ENCODE peak calls at places on chromosomes 7 and 10, in ten cellular contexts. F, N, H, U, Z, Q, R, X, M and D are unnamed samples.

GRCh38 chr10:72038458-72039001 is 49.8 kb downstream of the SPOCK2 start:
- DNase-seq in F (no peak), N (no peak), H (no peak), U (no peak), Z (peak; percentile 16), Q (no peak), R (no peak), X (peak; percentile 64), M (no peak), D (no peak)

GRCh38 chr10:70902659-70903261 is 14.4 kb upstream of the PCBD1 start:
- DNase-seq in F (no peak), N (no peak), H (no peak), U (no peak), Z (no peak), Q (no peak), R (no peak), X (no peak), M (no peak), D (no peak)

GRCh38 chr10:86393858-86394472 is 27.4 kb upstream of the GRID1 start:
- DNase-seq in F (no peak), N (no peak), H (no peak), U (no peak), Z (no peak), Q (no peak), R (no peak), X (no peak), M (no peak), D (no peak)

GRCh38 chr7:151856516-151856915 is 20.4 kb downstream of the PRKAG2 start:
- DNase-seq in F (no peak), N (no peak), H (no peak), U (no peak), Z (no peak), Q (no peak), R (no peak), X (no peak), M (no peak), D (no peak)

GRCh38 chr10:104104926-104105325 is 17.0 kb upstream of the SFR1 start:
- DNase-seq in F (no peak), N (no peak), H (no peak), U (no peak), Z (peak; percentile 38), Q (no peak), R (no peak), X (no peak), M (no peak), D (no peak)

GRCh38 chr10:16809074-16809718 is 8.0 kb downstream of the RSU1 start:
- DNase-seq in F (no peak), N (peak; percentile 10), H (peak; percentile 35), U (no peak), Z (peak; percentile 66), Q (no peak), R (peak; percentile 30), X (no peak), M (peak; percentile 44), D (no peak)

GRCh38 chr10:93357680-93358079 is 124.5 kb downstream of the MYOF start:
- DNase-seq in F (no peak), N (no peak), H (peak; percentile 14), U (no peak), Z (no peak), Q (no peak), R (peak; percentile 60), X (no peak), M (no peak), D (no peak)

GRCh38 chr10:88989824-88990527 is 622 bp upstream of the FAS start:
- DNase-seq in F (peak; percentile 66), N (no peak), H (no peak), U (no peak), Z (peak; percentile 50), Q (no peak), R (no peak), X (peak; percentile 87), M (no peak), D (no peak)

GRCh38 chr7:151993977-151994676 is 31.3 kb upstream of the GALNT11 start:
- DNase-seq in F (no peak), N (peak; percentile 10), H (no peak), U (no peak), Z (no peak), Q (no peak), R (no peak), X (no peak), M (no peak), D (no peak)

GRCh38 chr10:44975487-44976331 is 2.9 kb downstream of the DEPP1 start:
- DNase-seq in F (no peak), N (no peak), H (no peak), U (no peak), Z (peak; percentile 37), Q (no peak), R (no peak), X (no peak), M (no peak), D (peak; percentile 84)

GRCh38 chr7:77479536-77480088 is 57.5 kb upstream of the PTPN12 start:
- DNase-seq in F (peak; percentile 51), N (no peak), H (no peak), U (no peak), Z (no peak), Q (peak; percentile 63), R (no peak), X (no peak), M (no peak), D (no peak)

GRCh38 chr7:63900394-63901203 is 98.0 kb upstream of the ZNF722 start:
- DNase-seq in F (peak; percentile 95), N (peak; percentile 98), H (no peak), U (peak; percentile 76), Z (no peak), Q (no peak), R (no peak), X (no peak), M (peak; percentile 97), D (no peak)

GRCh38 chr10:112526906-112527305 is 79.9 kb downstream of the VTI1A start:
- DNase-seq in F (no peak), N (no peak), H (peak; percentile 46), U (no peak), Z (no peak), Q (no peak), R (no peak), X (no peak), M (no peak), D (no peak)

GRCh38 chr7:43553999-43554398 is 28.9 kb upstream of the STK17A start:
- DNase-seq in F (no peak), N (no peak), H (no peak), U (no peak), Z (peak; percentile 69), Q (no peak), R (no peak), X (no peak), M (no peak), D (no peak)

GRCh38 chr10:128031216-128031615 is 95.0 kb downstream of the MKI67 start:
- DNase-seq in F (no peak), N (no peak), H (no peak), U (no peak), Z (no peak), Q (no peak), R (no peak), X (no peak), M (no peak), D (no peak)

GRCh38 chr10:104260775-104261115 is 6.1 kb downstream of the GSTO1 start:
- DNase-seq in F (no peak), N (no peak), H (no peak), U (no peak), Z (peak; percentile 71), Q (no peak), R (no peak), X (peak; percentile 50), M (no peak), D (no peak)

GRCh38 chr10:95327367-95327766 is 36.6 kb upstream of the PDLIM1 start:
- DNase-seq in F (peak; percentile 52), N (no peak), H (no peak), U (no peak), Z (peak; percentile 31), Q (peak; percentile 66), R (no peak), X (no peak), M (peak; percentile 60), D (no peak)

GRCh38 chr10:55803055-55803454 is 558.0 kb downstream of the ZWINT start:
- DNase-seq in F (no peak), N (no peak), H (no peak), U (no peak), Z (no peak), Q (no peak), R (no peak), X (no peak), M (no peak), D (no peak)

GRCh38 chr10:20856484-20856883 is 40.6 kb downstream of the NEBL start:
- DNase-seq in F (no peak), N (no peak), H (no peak), U (no peak), Z (no peak), Q (no peak), R (no peak), X (no peak), M (no peak), D (no peak)

GRCh38 chr10:59281861-59282260 is 80.5 kb downstream of the FAM13C start:
- DNase-seq in F (no peak), N (no peak), H (no peak), U (no peak), Z (no peak), Q (no peak), R (no peak), X (no peak), M (no peak), D (no peak)

GRCh38 chr10:82308641-82309040 is 433.6 kb downstream of the NRG3 start:
- DNase-seq in F (no peak), N (no peak), H (no peak), U (no peak), Z (no peak), Q (no peak), R (no peak), X (no peak), M (no peak), D (no peak)